ENCODE peak calls at places on chromosomes 4 and X, in five cellular contexts. J is GM12865, L is pancreas, H is stomach, X is lung. R is an unnamed sample.
A peak's percentile ranks its signal among the peaks of the same experiment; 100 is the strongest.

GRCh38 chr4:173038192-173038896 is 130.3 kb upstream of the GALNT7 start:
- DNase-seq in J (no peak), L (no peak), H (no peak), X (no peak), R (no peak)

GRCh38 chrX:39261446-39262147 is 460.3 kb downstream of the MID1IP1 start:
- DNase-seq in J (peak; percentile 54), L (no peak), H (no peak), X (no peak), R (peak; percentile 13)

GRCh38 chrX:48697182-48697727 is 721 bp downstream of the SUV39H1 start:
- DNase-seq in J (no peak), L (no peak), H (no peak), X (no peak), R (no peak)

GRCh38 chr4:15436515-15436914 is 8.7 kb downstream of the C1QTNF7 start:
- DNase-seq in J (no peak), L (no peak), H (no peak), X (no peak), R (no peak)

GRCh38 chrX:153926594-153926862 is 464 bp upstream of the ARHGAP4 start:
- DNase-seq in J (no peak), L (no peak), H (no peak), X (no peak), R (no peak)

GRCh38 chr4:160136021-160136420 is 1033.1 kb downstream of the RAPGEF2 start:
- DNase-seq in J (no peak), L (no peak), H (no peak), X (no peak), R (no peak)

GRCh38 chrX:40816906-40817305 is 81.6 kb upstream of the MED14 start:
- DNase-seq in J (no peak), L (no peak), H (no peak), X (no peak), R (no peak)

GRCh38 chr4:76606662-76607265 is 171.7 kb downstream of the SHROOM3 start:
- DNase-seq in J (peak; percentile 25), L (no peak), H (no peak), X (no peak), R (no peak)

GRCh38 chrX:49199315-49199595 is 738 bp downstream of the SYP start:
- DNase-seq in J (no peak), L (no peak), H (no peak), X (no peak), R (no peak)

GRCh38 chr4:80540785-80541469 is 205.4 kb downstream of the CFAP299 start:
- DNase-seq in J (peak; percentile 44), L (no peak), H (no peak), X (no peak), R (peak; percentile 41)

GRCh38 chr4:45931151-45931550 is 192.7 kb downstream of the GABRG1 start:
- DNase-seq in J (no peak), L (no peak), H (no peak), X (no peak), R (no peak)

GRCh38 chr4:165131247-165131832 is 18.7 kb upstream of the TMEM192 start:
- DNase-seq in J (peak; percentile 77), L (peak; percentile 70), H (peak; percentile 72), X (peak; percentile 65), R (peak; percentile 55)

GRCh38 chr4:3688018-3688998 is 77.9 kb upstream of the ADRA2C start:
- DNase-seq in J (no peak), L (no peak), H (no peak), X (no peak), R (no peak)

DNA sequence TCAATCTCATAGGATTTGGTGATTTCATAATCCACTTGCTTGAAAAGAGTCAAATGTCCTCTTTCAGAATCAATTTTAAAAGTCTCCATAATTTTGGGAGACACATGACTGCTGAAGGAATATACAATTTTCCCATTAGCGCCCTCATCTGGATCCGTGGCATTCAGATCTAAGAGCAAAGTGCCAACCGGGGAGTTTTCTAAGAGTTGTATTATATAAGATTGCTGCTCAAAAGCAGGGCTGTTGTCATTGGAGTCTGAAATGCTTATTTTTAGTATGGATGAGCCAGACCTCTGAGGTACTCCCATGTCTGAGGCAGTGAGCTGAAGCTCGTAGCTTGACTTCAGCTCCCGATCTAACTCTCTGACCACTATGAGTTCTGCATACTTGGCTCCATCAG is 1.2 kb downstream of the PCDH18 start:
- DNase-seq in J (no peak), L (no peak), H (no peak), X (no peak), R (no peak)
- TF ChIP-seq CTCF in J (no peak), L (no peak), H (no peak), X (no peak), R (no peak)

DNA sequence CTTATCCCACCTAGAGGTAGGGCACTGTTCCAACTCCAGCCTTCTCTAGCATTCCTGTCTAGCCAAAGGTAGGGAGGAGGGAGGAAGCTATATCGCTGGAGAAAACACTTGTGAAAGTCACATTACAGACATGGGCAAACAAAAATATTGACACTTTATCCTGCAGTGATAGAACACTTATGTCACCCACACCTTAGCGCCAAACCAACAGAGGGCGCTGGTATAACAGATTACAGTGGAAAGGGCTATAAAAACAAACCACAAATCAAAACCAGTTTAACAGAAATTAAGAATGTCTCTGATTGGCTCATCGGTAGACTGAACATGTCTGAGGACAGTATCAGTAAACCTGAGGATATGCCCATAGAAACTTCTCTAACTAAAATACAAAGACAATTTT is 451.3 kb downstream of the TLL1 start:
- DNase-seq in J (peak; percentile 53), L (no peak), H (no peak), X (no peak), R (no peak)
- TF ChIP-seq CTCF in J (peak; percentile 29), L (no peak), H (no peak), X (no peak), R (peak; percentile 17)

DNA sequence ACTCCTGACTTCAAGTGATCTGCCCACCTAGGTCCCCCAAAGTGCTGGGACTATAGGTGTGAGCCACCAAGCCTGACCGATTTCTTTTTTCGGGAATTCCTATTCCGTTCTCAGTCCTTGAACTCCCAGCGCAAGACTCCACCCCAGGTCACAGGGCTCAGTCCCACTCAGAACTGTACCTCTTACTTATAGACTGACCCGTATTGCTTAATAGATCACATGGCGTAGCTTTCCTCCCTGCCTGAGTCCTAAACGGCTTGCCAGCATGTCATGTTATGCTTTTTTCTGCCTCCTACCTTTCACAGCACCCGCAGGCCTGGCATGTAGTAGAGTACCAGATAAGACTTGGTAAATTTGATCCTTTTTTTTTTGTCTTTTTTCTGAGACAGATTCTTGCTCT is 22.4 kb downstream of the SAT1 start:
- DNase-seq in J (no peak), L (no peak), H (peak; percentile 31), X (no peak), R (no peak)
- TF ChIP-seq CTCF in J (no peak), L (no peak), H (no peak), X (no peak), R (no peak)

GRCh38 chr4:11426003-11426402 is 2.7 kb downstream of the HS3ST1 start:
- DNase-seq in J (no peak), L (no peak), H (no peak), X (no peak), R (no peak)

GRCh38 chr4:11424896-11425295 is 3.8 kb downstream of the HS3ST1 start:
- DNase-seq in J (no peak), L (no peak), H (no peak), X (no peak), R (no peak)

GRCh38 chr4:11428161-11428700 is 463 bp downstream of the HS3ST1 start:
- DNase-seq in J (peak; percentile 18), L (no peak), H (no peak), X (no peak), R (peak; percentile 24)

GRCh38 chr4:11427201-11427996 is 1.3 kb downstream of the HS3ST1 start:
- DNase-seq in J (no peak), L (no peak), H (no peak), X (no peak), R (no peak)

DNA sequence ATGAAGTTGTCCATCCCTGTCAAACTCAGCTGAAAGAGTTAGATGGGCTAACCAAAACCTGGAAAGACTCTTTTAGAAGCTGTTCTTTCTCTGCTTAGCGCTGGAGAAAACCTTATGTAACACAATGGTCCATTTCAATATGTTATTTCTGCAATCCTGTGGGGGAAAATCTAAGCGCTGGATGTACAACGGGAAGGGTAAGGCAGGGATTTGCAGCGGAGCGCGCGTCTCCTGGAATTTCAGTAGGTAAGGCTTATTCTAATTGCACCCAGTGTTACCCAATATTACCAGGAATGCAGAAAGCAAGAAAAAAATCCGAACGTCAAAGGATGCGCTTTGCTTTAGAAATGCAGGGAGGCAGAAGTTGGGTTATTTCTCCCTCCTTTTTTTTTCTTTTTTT is 2.0 kb downstream of the HS3ST1 start:
- DNase-seq in J (no peak), L (no peak), H (no peak), X (no peak), R (no peak)
- TF ChIP-seq CTCF in J (no peak), L (no peak), H (no peak), X (no peak), R (no peak)

GRCh38 chrX:113260474-113260873 is 419.8 kb upstream of the AMOT start:
- DNase-seq in J (peak; percentile 0), L (no peak), H (no peak), X (no peak), R (no peak)
- TF ChIP-seq CTCF in J (peak; percentile 14), L (no peak), H (no peak), X (no peak), R (no peak)

DNA sequence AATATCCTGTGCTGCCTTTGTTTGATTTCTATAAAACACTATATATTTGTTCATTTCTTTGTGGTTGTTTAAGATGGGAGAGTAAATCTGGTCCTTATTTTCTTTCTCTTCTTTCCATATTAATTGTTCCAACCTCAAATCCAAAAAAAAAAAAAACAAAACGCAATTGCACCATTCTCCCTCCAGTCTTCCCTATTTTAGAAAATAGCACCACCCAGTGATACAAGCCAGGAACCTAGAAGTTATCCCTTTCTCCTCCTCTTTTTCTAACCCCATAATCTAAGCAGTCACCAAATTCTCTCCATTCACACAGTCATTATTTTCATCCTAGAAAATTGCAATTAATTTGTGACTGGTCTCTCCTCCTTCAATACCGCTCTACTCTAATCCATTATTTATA is 107.8 kb downstream of the GABRA3 start:
- DNase-seq in J (no peak), L (no peak), H (no peak), X (no peak), R (no peak)
- TF ChIP-seq CTCF in J (no peak), L (no peak), H (no peak), X (no peak), R (no peak)

DNA sequence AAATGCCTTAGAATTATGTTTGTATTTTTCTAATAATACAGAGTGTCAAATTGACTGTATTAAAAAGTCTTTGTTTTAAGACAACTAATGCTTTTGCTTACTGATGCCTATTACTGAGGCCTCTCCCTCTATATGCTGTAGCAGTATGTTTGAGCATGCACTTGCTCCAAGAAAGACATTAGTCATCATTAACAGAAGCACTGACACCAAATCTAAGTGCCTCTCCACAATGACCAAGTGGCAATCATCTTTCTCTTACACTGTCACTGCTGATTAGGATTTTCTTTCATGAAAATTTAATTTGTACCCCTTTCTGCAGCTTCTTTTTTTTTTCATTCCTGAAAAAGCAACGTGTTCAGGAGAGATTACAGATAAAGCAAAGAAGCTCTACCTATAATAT is 11.1 kb upstream of the MAB21L2 start:
- DNase-seq in J (no peak), L (no peak), H (no peak), X (no peak), R (no peak)
- TF ChIP-seq CTCF in J (no peak), L (no peak), H (no peak), X (no peak), R (no peak)